ENCODE peak calls at places on chromosome 21, in eight cellular contexts. One of them, this sample, is unnamed.

GRCh38 chr21:25708467-25709065 is 26.1 kb downstream of the ATP5PF start:
- DNase-seq in WTC11: peak
- DNase-seq in mesothelial cell of epicardium: peak
- DNase-seq in T-helper 1 cell: peak
- DNase-seq in NCI-H2029 treated with DMSO at 0.1 percent for 48 hours: peak
- DNase-seq in NCI-H1092 treated with DMSO at 0.1 percent for 48 hours: peak
- DNase-seq in stimulated activated CD4-positive, alpha-beta T cell treated with anti-CD3 and anti-CD28 coated beads, Interleukin-4, amount 100 ng/mL, for 48 hours: peak
- DNase-seq in ELR: peak
- DNase-seq in this sample: no peak

GRCh38 chr21:40404319-40404906 is 442.5 kb downstream of the DSCAM start:
- DNase-seq in stimulated activated CD4-positive, alpha-beta T cell treated with anti-CD3 and anti-CD28 coated beads, Interleukin-4, amount 100 ng/mL, for 48 hours: no peak
- DNase-seq in T-helper 1 cell: no peak
- DNase-seq in ELR: no peak
- DNase-seq in NCI-H2029 treated with DMSO at 0.1 percent for 48 hours: peak
- DNase-seq in mesothelial cell of epicardium: no peak
- DNase-seq in NCI-H1092 treated with DMSO at 0.1 percent for 48 hours: peak
- DNase-seq in WTC11: no peak
- DNase-seq in this sample: no peak

GRCh38 chr21:33115586-33116541 is 45.9 kb downstream of the OLIG1 start:
- DNase-seq in mesothelial cell of epicardium: no peak
- DNase-seq in ELR: no peak
- DNase-seq in WTC11: no peak
- DNase-seq in NCI-H2029 treated with DMSO at 0.1 percent for 48 hours: no peak
- DNase-seq in NCI-H1092 treated with DMSO at 0.1 percent for 48 hours: no peak
- DNase-seq in stimulated activated CD4-positive, alpha-beta T cell treated with anti-CD3 and anti-CD28 coated beads, Interleukin-4, amount 100 ng/mL, for 48 hours: no peak
- DNase-seq in T-helper 1 cell: no peak
- DNase-seq in this sample: no peak

GRCh38 chr21:43718872-43719747 is at the start of gene PDXK:
- DNase-seq in mesothelial cell of epicardium: peak
- DNase-seq in NCI-H2029 treated with DMSO at 0.1 percent for 48 hours: peak
- DNase-seq in ELR: peak
- DNase-seq in stimulated activated CD4-positive, alpha-beta T cell treated with anti-CD3 and anti-CD28 coated beads, Interleukin-4, amount 100 ng/mL, for 48 hours: peak
- DNase-seq in WTC11: peak
- DNase-seq in T-helper 1 cell: peak
- DNase-seq in NCI-H1092 treated with DMSO at 0.1 percent for 48 hours: peak
- DNase-seq in this sample: peak

GRCh38 chr21:27505516-27505915 is 538.6 kb upstream of the ADAMTS5 start:
- DNase-seq in T-helper 1 cell: no peak
- DNase-seq in WTC11: no peak
- DNase-seq in ELR: peak
- DNase-seq in NCI-H2029 treated with DMSO at 0.1 percent for 48 hours: no peak
- DNase-seq in NCI-H1092 treated with DMSO at 0.1 percent for 48 hours: no peak
- DNase-seq in mesothelial cell of epicardium: no peak
- DNase-seq in stimulated activated CD4-positive, alpha-beta T cell treated with anti-CD3 and anti-CD28 coated beads, Interleukin-4, amount 100 ng/mL, for 48 hours: no peak
- DNase-seq in this sample: no peak

GRCh38 chr21:39562791-39563770 is 49.7 kb upstream of the B3GALT5 start:
- DNase-seq in stimulated activated CD4-positive, alpha-beta T cell treated with anti-CD3 and anti-CD28 coated beads, Interleukin-4, amount 100 ng/mL, for 48 hours: no peak
- DNase-seq in NCI-H2029 treated with DMSO at 0.1 percent for 48 hours: peak
- DNase-seq in mesothelial cell of epicardium: no peak
- DNase-seq in WTC11: no peak
- DNase-seq in NCI-H1092 treated with DMSO at 0.1 percent for 48 hours: peak
- DNase-seq in T-helper 1 cell: no peak
- DNase-seq in ELR: no peak
- DNase-seq in this sample: no peak

GRCh38 chr21:15815285-15815684 is 85.5 kb downstream of the USP25 start:
- DNase-seq in stimulated activated CD4-positive, alpha-beta T cell treated with anti-CD3 and anti-CD28 coated beads, Interleukin-4, amount 100 ng/mL, for 48 hours: no peak
- DNase-seq in NCI-H2029 treated with DMSO at 0.1 percent for 48 hours: no peak
- DNase-seq in ELR: no peak
- DNase-seq in mesothelial cell of epicardium: no peak
- DNase-seq in T-helper 1 cell: no peak
- DNase-seq in WTC11: no peak
- DNase-seq in NCI-H1092 treated with DMSO at 0.1 percent for 48 hours: no peak
- DNase-seq in this sample: no peak

GRCh38 chr21:34221331-34222030 is 142.3 kb upstream of the KCNE2 start:
- DNase-seq in WTC11: no peak
- DNase-seq in NCI-H2029 treated with DMSO at 0.1 percent for 48 hours: no peak
- DNase-seq in ELR: no peak
- DNase-seq in stimulated activated CD4-positive, alpha-beta T cell treated with anti-CD3 and anti-CD28 coated beads, Interleukin-4, amount 100 ng/mL, for 48 hours: no peak
- DNase-seq in T-helper 1 cell: no peak
- DNase-seq in mesothelial cell of epicardium: no peak
- DNase-seq in NCI-H1092 treated with DMSO at 0.1 percent for 48 hours: no peak
- DNase-seq in this sample: no peak

GRCh38 chr21:46036696-46037337 is 55.2 kb downstream of the COL6A1 start:
- DNase-seq in stimulated activated CD4-positive, alpha-beta T cell treated with anti-CD3 and anti-CD28 coated beads, Interleukin-4, amount 100 ng/mL, for 48 hours: no peak
- DNase-seq in ELR: no peak
- DNase-seq in WTC11: no peak
- DNase-seq in NCI-H1092 treated with DMSO at 0.1 percent for 48 hours: no peak
- DNase-seq in T-helper 1 cell: no peak
- DNase-seq in mesothelial cell of epicardium: no peak
- DNase-seq in NCI-H2029 treated with DMSO at 0.1 percent for 48 hours: no peak
- DNase-seq in this sample: no peak

GRCh38 chr21:37357691-37358090 is 8.9 kb upstream of the DYRK1A start:
- DNase-seq in ELR: no peak
- DNase-seq in mesothelial cell of epicardium: no peak
- DNase-seq in NCI-H2029 treated with DMSO at 0.1 percent for 48 hours: no peak
- DNase-seq in stimulated activated CD4-positive, alpha-beta T cell treated with anti-CD3 and anti-CD28 coated beads, Interleukin-4, amount 100 ng/mL, for 48 hours: no peak
- DNase-seq in T-helper 1 cell: no peak
- DNase-seq in NCI-H1092 treated with DMSO at 0.1 percent for 48 hours: no peak
- DNase-seq in WTC11: no peak
- DNase-seq in this sample: no peak

GRCh38 chr21:38361324-38361723 is 104.5 kb downstream of the KCNJ15 start:
- DNase-seq in WTC11: no peak
- DNase-seq in ELR: no peak
- DNase-seq in mesothelial cell of epicardium: no peak
- DNase-seq in stimulated activated CD4-positive, alpha-beta T cell treated with anti-CD3 and anti-CD28 coated beads, Interleukin-4, amount 100 ng/mL, for 48 hours: no peak
- DNase-seq in NCI-H2029 treated with DMSO at 0.1 percent for 48 hours: no peak
- DNase-seq in T-helper 1 cell: no peak
- DNase-seq in NCI-H1092 treated with DMSO at 0.1 percent for 48 hours: no peak
- DNase-seq in this sample: no peak

GRCh38 chr21:45029968-45030636 is 44.3 kb upstream of the ADARB1 start:
- DNase-seq in mesothelial cell of epicardium: no peak
- DNase-seq in WTC11: peak
- DNase-seq in T-helper 1 cell: no peak
- DNase-seq in NCI-H1092 treated with DMSO at 0.1 percent for 48 hours: no peak
- DNase-seq in stimulated activated CD4-positive, alpha-beta T cell treated with anti-CD3 and anti-CD28 coated beads, Interleukin-4, amount 100 ng/mL, for 48 hours: no peak
- DNase-seq in NCI-H2029 treated with DMSO at 0.1 percent for 48 hours: no peak
- DNase-seq in ELR: no peak
- DNase-seq in this sample: peak

GRCh38 chr21:42071146-42071737 is at the start of gene UMODL1:
- DNase-seq in NCI-H2029 treated with DMSO at 0.1 percent for 48 hours: no peak
- DNase-seq in mesothelial cell of epicardium: no peak
- DNase-seq in NCI-H1092 treated with DMSO at 0.1 percent for 48 hours: peak
- DNase-seq in T-helper 1 cell: no peak
- DNase-seq in ELR: no peak
- DNase-seq in WTC11: no peak
- DNase-seq in stimulated activated CD4-positive, alpha-beta T cell treated with anti-CD3 and anti-CD28 coated beads, Interleukin-4, amount 100 ng/mL, for 48 hours: no peak
- DNase-seq in this sample: no peak

GRCh38 chr21:45335151-45335760 is 47.6 kb upstream of the POFUT2 start:
- DNase-seq in stimulated activated CD4-positive, alpha-beta T cell treated with anti-CD3 and anti-CD28 coated beads, Interleukin-4, amount 100 ng/mL, for 48 hours: no peak
- DNase-seq in ELR: no peak
- DNase-seq in NCI-H2029 treated with DMSO at 0.1 percent for 48 hours: no peak
- DNase-seq in mesothelial cell of epicardium: no peak
- DNase-seq in WTC11: no peak
- DNase-seq in T-helper 1 cell: no peak
- DNase-seq in NCI-H1092 treated with DMSO at 0.1 percent for 48 hours: no peak
- DNase-seq in this sample: peak

GRCh38 chr21:42101246-42101645 is 30.1 kb downstream of the UMODL1 start:
- DNase-seq in T-helper 1 cell: no peak
- DNase-seq in ELR: no peak
- DNase-seq in mesothelial cell of epicardium: no peak
- DNase-seq in NCI-H1092 treated with DMSO at 0.1 percent for 48 hours: no peak
- DNase-seq in WTC11: no peak
- DNase-seq in stimulated activated CD4-positive, alpha-beta T cell treated with anti-CD3 and anti-CD28 coated beads, Interleukin-4, amount 100 ng/mL, for 48 hours: no peak
- DNase-seq in NCI-H2029 treated with DMSO at 0.1 percent for 48 hours: no peak
- DNase-seq in this sample: no peak

GRCh38 chr21:35113064-35113463 is 64.0 kb upstream of the RUNX1 start:
- DNase-seq in NCI-H2029 treated with DMSO at 0.1 percent for 48 hours: no peak
- DNase-seq in NCI-H1092 treated with DMSO at 0.1 percent for 48 hours: no peak
- DNase-seq in WTC11: no peak
- DNase-seq in T-helper 1 cell: no peak
- DNase-seq in mesothelial cell of epicardium: no peak
- DNase-seq in ELR: peak
- DNase-seq in stimulated activated CD4-positive, alpha-beta T cell treated with anti-CD3 and anti-CD28 coated beads, Interleukin-4, amount 100 ng/mL, for 48 hours: no peak
- DNase-seq in this sample: no peak

GRCh38 chr21:36347278-36347961 is 27.4 kb downstream of the MORC3 start:
- DNase-seq in NCI-H1092 treated with DMSO at 0.1 percent for 48 hours: peak
- DNase-seq in ELR: peak
- DNase-seq in NCI-H2029 treated with DMSO at 0.1 percent for 48 hours: no peak
- DNase-seq in WTC11: no peak
- DNase-seq in mesothelial cell of epicardium: no peak
- DNase-seq in T-helper 1 cell: no peak
- DNase-seq in stimulated activated CD4-positive, alpha-beta T cell treated with anti-CD3 and anti-CD28 coated beads, Interleukin-4, amount 100 ng/mL, for 48 hours: no peak
- DNase-seq in this sample: no peak

GRCh38 chr21:37276377-37276776 is 9.2 kb upstream of the VPS26C start:
- DNase-seq in ELR: no peak
- DNase-seq in NCI-H1092 treated with DMSO at 0.1 percent for 48 hours: no peak
- DNase-seq in mesothelial cell of epicardium: no peak
- DNase-seq in T-helper 1 cell: no peak
- DNase-seq in WTC11: no peak
- DNase-seq in stimulated activated CD4-positive, alpha-beta T cell treated with anti-CD3 and anti-CD28 coated beads, Interleukin-4, amount 100 ng/mL, for 48 hours: no peak
- DNase-seq in NCI-H2029 treated with DMSO at 0.1 percent for 48 hours: no peak
- DNase-seq in this sample: no peak

GRCh38 chr21:27192286-27192685 is 225.4 kb upstream of the ADAMTS5 start:
- DNase-seq in T-helper 1 cell: no peak
- DNase-seq in NCI-H2029 treated with DMSO at 0.1 percent for 48 hours: no peak
- DNase-seq in stimulated activated CD4-positive, alpha-beta T cell treated with anti-CD3 and anti-CD28 coated beads, Interleukin-4, amount 100 ng/mL, for 48 hours: no peak
- DNase-seq in mesothelial cell of epicardium: no peak
- DNase-seq in NCI-H1092 treated with DMSO at 0.1 percent for 48 hours: no peak
- DNase-seq in ELR: no peak
- DNase-seq in WTC11: no peak
- DNase-seq in this sample: no peak

GRCh38 chr21:33578959-33579542 is 9.4 kb downstream of the DONSON start:
- DNase-seq in WTC11: no peak
- DNase-seq in NCI-H1092 treated with DMSO at 0.1 percent for 48 hours: no peak
- DNase-seq in stimulated activated CD4-positive, alpha-beta T cell treated with anti-CD3 and anti-CD28 coated beads, Interleukin-4, amount 100 ng/mL, for 48 hours: no peak
- DNase-seq in T-helper 1 cell: no peak
- DNase-seq in mesothelial cell of epicardium: no peak
- DNase-seq in NCI-H2029 treated with DMSO at 0.1 percent for 48 hours: no peak
- DNase-seq in ELR: peak
- DNase-seq in this sample: no peak

GRCh38 chr21:26788783-26789182 is 56.4 kb downstream of the ADAMTS1 start:
- DNase-seq in NCI-H2029 treated with DMSO at 0.1 percent for 48 hours: no peak
- DNase-seq in ELR: no peak
- DNase-seq in NCI-H1092 treated with DMSO at 0.1 percent for 48 hours: no peak
- DNase-seq in stimulated activated CD4-positive, alpha-beta T cell treated with anti-CD3 and anti-CD28 coated beads, Interleukin-4, amount 100 ng/mL, for 48 hours: no peak
- DNase-seq in T-helper 1 cell: no peak
- DNase-seq in WTC11: no peak
- DNase-seq in mesothelial cell of epicardium: no peak
- DNase-seq in this sample: no peak

GRCh38 chr21:41489329-41489728 is 18.6 kb downstream of the TMPRSS2 start:
- DNase-seq in NCI-H1092 treated with DMSO at 0.1 percent for 48 hours: no peak
- DNase-seq in T-helper 1 cell: no peak
- DNase-seq in stimulated activated CD4-positive, alpha-beta T cell treated with anti-CD3 and anti-CD28 coated beads, Interleukin-4, amount 100 ng/mL, for 48 hours: no peak
- DNase-seq in ELR: no peak
- DNase-seq in NCI-H2029 treated with DMSO at 0.1 percent for 48 hours: no peak
- DNase-seq in mesothelial cell of epicardium: no peak
- DNase-seq in WTC11: no peak
- DNase-seq in this sample: no peak

GRCh38 chr21:42556960-42557359 is 43.3 kb downstream of the SLC37A1 start:
- DNase-seq in NCI-H1092 treated with DMSO at 0.1 percent for 48 hours: no peak
- DNase-seq in WTC11: peak
- DNase-seq in mesothelial cell of epicardium: no peak
- DNase-seq in stimulated activated CD4-positive, alpha-beta T cell treated with anti-CD3 and anti-CD28 coated beads, Interleukin-4, amount 100 ng/mL, for 48 hours: no peak
- DNase-seq in T-helper 1 cell: no peak
- DNase-seq in ELR: no peak
- DNase-seq in NCI-H2029 treated with DMSO at 0.1 percent for 48 hours: no peak
- DNase-seq in this sample: no peak

GRCh38 chr21:45415943-45416611 is 11.1 kb downstream of the COL18A1 start:
- DNase-seq in WTC11: no peak
- DNase-seq in ELR: no peak
- DNase-seq in mesothelial cell of epicardium: no peak
- DNase-seq in NCI-H2029 treated with DMSO at 0.1 percent for 48 hours: no peak
- DNase-seq in stimulated activated CD4-positive, alpha-beta T cell treated with anti-CD3 and anti-CD28 coated beads, Interleukin-4, amount 100 ng/mL, for 48 hours: no peak
- DNase-seq in NCI-H1092 treated with DMSO at 0.1 percent for 48 hours: no peak
- DNase-seq in T-helper 1 cell: no peak
- DNase-seq in this sample: peak

GRCh38 chr21:14741237-14741636 is 195.1 kb upstream of the SAMSN1 start:
- DNase-seq in stimulated activated CD4-positive, alpha-beta T cell treated with anti-CD3 and anti-CD28 coated beads, Interleukin-4, amount 100 ng/mL, for 48 hours: no peak
- DNase-seq in mesothelial cell of epicardium: no peak
- DNase-seq in NCI-H2029 treated with DMSO at 0.1 percent for 48 hours: no peak
- DNase-seq in ELR: no peak
- DNase-seq in NCI-H1092 treated with DMSO at 0.1 percent for 48 hours: no peak
- DNase-seq in WTC11: no peak
- DNase-seq in T-helper 1 cell: no peak
- DNase-seq in this sample: peak

GRCh38 chr21:45959182-45959581 is 22.4 kb upstream of the COL6A1 start:
- DNase-seq in NCI-H1092 treated with DMSO at 0.1 percent for 48 hours: no peak
- DNase-seq in mesothelial cell of epicardium: no peak
- DNase-seq in T-helper 1 cell: no peak
- DNase-seq in WTC11: no peak
- DNase-seq in stimulated activated CD4-positive, alpha-beta T cell treated with anti-CD3 and anti-CD28 coated beads, Interleukin-4, amount 100 ng/mL, for 48 hours: no peak
- DNase-seq in NCI-H2029 treated with DMSO at 0.1 percent for 48 hours: no peak
- DNase-seq in ELR: no peak
- DNase-seq in this sample: no peak

GRCh38 chr21:31872452-31873274 is at the start of gene HUNK:
- DNase-seq in mesothelial cell of epicardium: peak
- DNase-seq in T-helper 1 cell: no peak
- DNase-seq in WTC11: peak
- DNase-seq in ELR: no peak
- DNase-seq in NCI-H2029 treated with DMSO at 0.1 percent for 48 hours: no peak
- DNase-seq in stimulated activated CD4-positive, alpha-beta T cell treated with anti-CD3 and anti-CD28 coated beads, Interleukin-4, amount 100 ng/mL, for 48 hours: no peak
- DNase-seq in NCI-H1092 treated with DMSO at 0.1 percent for 48 hours: peak
- DNase-seq in this sample: peak

GRCh38 chr21:45154511-45155508 is 80.4 kb downstream of the ADARB1 start:
- DNase-seq in ELR: peak
- DNase-seq in stimulated activated CD4-positive, alpha-beta T cell treated with anti-CD3 and anti-CD28 coated beads, Interleukin-4, amount 100 ng/mL, for 48 hours: no peak
- DNase-seq in WTC11: no peak
- DNase-seq in NCI-H1092 treated with DMSO at 0.1 percent for 48 hours: peak
- DNase-seq in mesothelial cell of epicardium: no peak
- DNase-seq in T-helper 1 cell: peak
- DNase-seq in NCI-H2029 treated with DMSO at 0.1 percent for 48 hours: no peak
- DNase-seq in this sample: no peak

GRCh38 chr21:18155508-18156193 is 89.0 kb upstream of the CHODL start:
- DNase-seq in mesothelial cell of epicardium: no peak
- DNase-seq in NCI-H2029 treated with DMSO at 0.1 percent for 48 hours: no peak
- DNase-seq in stimulated activated CD4-positive, alpha-beta T cell treated with anti-CD3 and anti-CD28 coated beads, Interleukin-4, amount 100 ng/mL, for 48 hours: no peak
- DNase-seq in T-helper 1 cell: no peak
- DNase-seq in NCI-H1092 treated with DMSO at 0.1 percent for 48 hours: no peak
- DNase-seq in WTC11: no peak
- DNase-seq in ELR: no peak
- DNase-seq in this sample: no peak

GRCh38 chr21:29347274-29347681 is 48.6 kb downstream of the BACH1 start:
- DNase-seq in T-helper 1 cell: no peak
- DNase-seq in NCI-H1092 treated with DMSO at 0.1 percent for 48 hours: no peak
- DNase-seq in mesothelial cell of epicardium: no peak
- DNase-seq in WTC11: no peak
- DNase-seq in NCI-H2029 treated with DMSO at 0.1 percent for 48 hours: no peak
- DNase-seq in ELR: no peak
- DNase-seq in stimulated activated CD4-positive, alpha-beta T cell treated with anti-CD3 and anti-CD28 coated beads, Interleukin-4, amount 100 ng/mL, for 48 hours: no peak
- DNase-seq in this sample: peak

GRCh38 chr21:45285266-45285931 is 2.3 kb downstream of the POFUT2 start:
- DNase-seq in T-helper 1 cell: no peak
- DNase-seq in NCI-H2029 treated with DMSO at 0.1 percent for 48 hours: no peak
- DNase-seq in ELR: no peak
- DNase-seq in mesothelial cell of epicardium: no peak
- DNase-seq in stimulated activated CD4-positive, alpha-beta T cell treated with anti-CD3 and anti-CD28 coated beads, Interleukin-4, amount 100 ng/mL, for 48 hours: no peak
- DNase-seq in WTC11: no peak
- DNase-seq in NCI-H1092 treated with DMSO at 0.1 percent for 48 hours: no peak
- DNase-seq in this sample: no peak

GRCh38 chr21:25350056-25350455 is 257.2 kb downstream of the MRPL39 start:
- DNase-seq in NCI-H1092 treated with DMSO at 0.1 percent for 48 hours: no peak
- DNase-seq in NCI-H2029 treated with DMSO at 0.1 percent for 48 hours: no peak
- DNase-seq in WTC11: peak
- DNase-seq in T-helper 1 cell: no peak
- DNase-seq in ELR: peak
- DNase-seq in stimulated activated CD4-positive, alpha-beta T cell treated with anti-CD3 and anti-CD28 coated beads, Interleukin-4, amount 100 ng/mL, for 48 hours: peak
- DNase-seq in mesothelial cell of epicardium: no peak
- DNase-seq in this sample: no peak

GRCh38 chr21:28805885-28806284 is 186.8 kb downstream of the LTN1 start:
- DNase-seq in ELR: peak
- DNase-seq in mesothelial cell of epicardium: no peak
- DNase-seq in NCI-H1092 treated with DMSO at 0.1 percent for 48 hours: no peak
- DNase-seq in WTC11: no peak
- DNase-seq in T-helper 1 cell: no peak
- DNase-seq in NCI-H2029 treated with DMSO at 0.1 percent for 48 hours: no peak
- DNase-seq in stimulated activated CD4-positive, alpha-beta T cell treated with anti-CD3 and anti-CD28 coated beads, Interleukin-4, amount 100 ng/mL, for 48 hours: no peak
- DNase-seq in this sample: no peak

GRCh38 chr21:42755031-42755665 is 101.7 kb downstream of the PDE9A start:
- DNase-seq in T-helper 1 cell: no peak
- DNase-seq in NCI-H2029 treated with DMSO at 0.1 percent for 48 hours: no peak
- DNase-seq in NCI-H1092 treated with DMSO at 0.1 percent for 48 hours: no peak
- DNase-seq in ELR: no peak
- DNase-seq in stimulated activated CD4-positive, alpha-beta T cell treated with anti-CD3 and anti-CD28 coated beads, Interleukin-4, amount 100 ng/mL, for 48 hours: no peak
- DNase-seq in mesothelial cell of epicardium: no peak
- DNase-seq in WTC11: no peak
- DNase-seq in this sample: no peak

This sample was measured in upper lobe of left lung.